ENCODE peak calls at places on chromosomes 12 and 14, in seven cellular contexts. U is IMR-90; H is A673; R is lower lobe of right lung; F is naive thymus-derived CD4-positive, alpha-beta T cell; M is pancreas; G is fibroblast of lung. B is an unnamed sample. For H3K4me1 and H3K27me3, the result is how much of the 10 kb centered on the place peaks cover.

GRCh38 chr12:91019455-91019854 is 14.7 kb upstream of the EPYC start:
- DNase-seq in G (no peak), M (no peak), U (no peak), F (no peak), R (no peak), H (no peak), B (no peak)

GRCh38 chr12:751192-751827 is 1.1 kb upstream of the WNK1 start:
- DNase-seq in F (peak), U (peak), M (peak), H (peak), G (peak), R (peak), B (peak)

GRCh38 chr12:11601647-11602046 is 47.8 kb upstream of the ETV6 start:
- DNase-seq in H (no peak), M (no peak), R (no peak), U (no peak), F (no peak), G (no peak), B (no peak)

GRCh38 chr12:71780207-71780822 is 25.7 kb downstream of the RAB21 start:
- DNase-seq in U (peak), R (no peak), M (no peak), F (no peak), G (peak), H (peak), B (no peak)

GRCh38 chr14:95217391-95217900 is 60.1 kb upstream of the DICER1 start:
- DNase-seq in M (no peak), F (no peak), R (no peak), U (no peak), G (peak), H (no peak), B (no peak)

GRCh38 chr12:76276499-76277151 is 71.6 kb downstream of the BBS10 start:
- DNase-seq in R (no peak), U (no peak), F (no peak), H (no peak), G (peak), M (no peak), B (no peak)

GRCh38 chr12:12529783-12530421 is 32.8 kb downstream of the DUSP16 start:
- DNase-seq in U (no peak), R (no peak), G (no peak), F (no peak), H (no peak), M (no peak), B (no peak)

GRCh38 chr12:41407240-41407799 is 219.2 kb downstream of the PDZRN4 start:
- DNase-seq in H (no peak), R (no peak), G (no peak), M (no peak), U (no peak), F (no peak), B (no peak)

GRCh38 chr14:59398841-59399240 is 66.3 kb downstream of the GPR135 start:
- DNase-seq in F (no peak), R (no peak), H (no peak), G (no peak), M (no peak), U (no peak), B (no peak)

GRCh38 chr12:100987552-100988277 is 193.1 kb downstream of the ANO4 start:
- DNase-seq in R (no peak), U (peak), H (peak), M (no peak), G (peak), F (no peak), B (no peak)

GRCh38 chr14:66698503-66698902 is 190.6 kb downstream of the GPHN start:
- DNase-seq in F (no peak), G (no peak), U (no peak), R (no peak), M (no peak), H (no peak), B (no peak)

GRCh38 chr14:104546021-104546491 is 33.5 kb upstream of the C14orf180 start:
- DNase-seq in F (no peak), R (peak), U (no peak), G (no peak), M (no peak), H (no peak), B (no peak)

GRCh38 chr12:112107728-112108447 is 695 bp downstream of the NAA25 start:
- DNase-seq in H (peak), U (no peak), M (no peak), G (peak), R (peak), F (peak), B (no peak)

GRCh38 chr12:51448618-51449256 is 24.1 kb downstream of the SLC4A8 start:
- DNase-seq in F (no peak), R (no peak), M (no peak), U (no peak), G (no peak), H (no peak), B (no peak)

GRCh38 chr14:64645220-64645891 is 58.9 kb upstream of the PLEKHG3 start:
- DNase-seq in U (peak), R (no peak), F (no peak), H (peak), G (peak), M (no peak), B (no peak)

GRCh38 chr12:7486512-7486911 is 17.1 kb downstream of the CD163 start:
- DNase-seq in R (no peak), U (no peak), H (no peak), M (no peak), G (no peak), F (no peak), B (no peak)

GRCh38 chr12:20527396-20528154 is 159.2 kb downstream of the PDE3A start:
- DNase-seq in R (no peak), F (no peak), U (peak), M (no peak), H (no peak), G (peak), B (no peak)

GRCh38 chr14:77256694-77257093 is 14.3 kb downstream of the NGB start:
- DNase-seq in H (no peak), R (peak), U (no peak), G (no peak), F (no peak), M (peak), B (no peak)

GRCh38 chr12:119069029-119069731 is 87.8 kb downstream of the SRRM4 start:
- DNase-seq in F (no peak), G (no peak), H (no peak), R (no peak), U (no peak), M (no peak), B (no peak)

GRCh38 chr12:92206596-92206995 is 61.0 kb upstream of the BTG1 start:
- DNase-seq in F (no peak), G (no peak), R (no peak), H (peak), M (no peak), U (no peak), B (no peak)

GRCh38 chr12:52349196-52349595 is 18.1 kb downstream of the KRT85 start:
- DNase-seq in F (no peak), H (no peak), U (peak), R (no peak), G (peak), M (no peak), B (no peak)

DNA sequence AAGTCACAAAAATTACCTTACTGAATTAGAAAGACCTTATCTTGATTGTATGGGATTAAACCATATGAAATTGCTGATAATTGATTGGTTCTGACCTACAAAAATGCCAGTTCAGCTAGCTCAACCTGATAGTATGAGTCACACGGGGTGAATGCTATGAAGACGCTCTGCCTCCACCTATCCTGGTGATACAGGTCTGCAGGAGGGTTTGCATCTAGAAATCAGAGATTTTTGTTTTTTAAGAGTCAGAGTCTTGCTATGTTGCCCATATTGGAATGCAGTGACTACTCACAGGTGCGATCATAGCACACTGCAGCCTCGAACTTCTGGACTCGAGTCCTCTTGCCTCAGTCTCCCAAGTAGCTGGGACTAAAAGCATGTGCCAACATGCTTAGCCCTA is 120.4 kb downstream of the HMGA2 start:
- DNase-seq in H (no peak), U (no peak), G (no peak), R (no peak), M (no peak), F (no peak), B (no peak)
- H3K4me1 ChIP-seq in H (half or more), U (under half), G (under half), R (under half), M (under half), F (under half), B (under half)

GRCh38 chr12:115570271-115570777 is 707.2 kb downstream of the MED13L start:
- DNase-seq in M (no peak), R (no peak), U (peak), H (no peak), F (no peak), G (peak), B (no peak)

GRCh38 chr12:115571446-115571845 is 706.0 kb downstream of the MED13L start:
- DNase-seq in M (no peak), H (no peak), G (no peak), R (no peak), F (no peak), U (no peak), B (no peak)

GRCh38 chr12:115572440-115572839 is 705.1 kb downstream of the MED13L start:
- DNase-seq in M (no peak), U (peak), R (no peak), G (no peak), H (no peak), F (no peak), B (no peak)

GRCh38 chr12:115571027-115571426 is 706.5 kb downstream of the MED13L start:
- DNase-seq in G (no peak), M (no peak), F (no peak), R (no peak), U (no peak), H (no peak), B (no peak)

GRCh38 chr12:115569694-115570093 is 707.8 kb downstream of the MED13L start:
- DNase-seq in F (no peak), G (peak), M (no peak), U (no peak), H (no peak), R (no peak), B (no peak)
- H3K4me3 ChIP-seq in F (no peak), G (no peak), M (no peak), U (no peak), H (no peak), R (no peak), B (no peak)

GRCh38 chr12:53987748-53988147 is 2.8 kb downstream of the HOXC10 start:
- DNase-seq in F (no peak), U (no peak), G (no peak), R (no peak), M (no peak), H (no peak), B (no peak)
- H3K27me3 ChIP-seq in F (half or more), U (half or more), G (half or more), R (half or more), M (half or more), H (under half), B (half or more)

DNA sequence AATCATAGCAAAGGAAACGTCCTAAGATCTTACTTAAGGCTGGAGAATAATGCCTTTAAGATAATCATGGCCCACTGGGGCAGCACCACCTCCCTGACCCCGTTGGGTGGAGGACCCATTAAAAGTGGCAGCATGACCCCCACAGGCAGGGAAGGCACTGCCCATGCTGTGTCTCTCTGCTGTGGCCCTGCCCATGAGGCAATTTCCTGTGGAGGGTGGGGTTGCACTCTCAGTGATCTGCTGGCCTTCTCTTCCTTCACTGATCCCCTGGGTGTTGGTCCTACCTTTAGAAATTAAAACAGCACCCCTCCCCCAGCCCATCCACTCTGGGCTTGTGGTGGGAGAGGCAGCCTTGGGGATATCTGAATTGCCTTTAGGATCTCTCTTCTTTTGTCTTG is 17.3 kb downstream of the KLRK1 start:
- DNase-seq in M (no peak), F (no peak), G (no peak), U (no peak), R (no peak), H (no peak), B (no peak)
- H3K4me1 ChIP-seq in M (under half), F (half or more), G (under half), U (under half), R (under half), H (under half), B (under half)

GRCh38 chr12:49208146-49208545 is 19.3 kb upstream of the TUBA1A start:
- DNase-seq in F (no peak), G (no peak), R (no peak), M (no peak), H (no peak), U (no peak), B (no peak)

GRCh38 chr12:49208661-49209060 is 19.8 kb upstream of the TUBA1A start:
- DNase-seq in F (no peak), U (no peak), G (no peak), H (no peak), R (no peak), M (no peak), B (no peak)

GRCh38 chr12:49201595-49202295 is 12.9 kb upstream of the TUBA1A start:
- DNase-seq in U (peak), F (no peak), G (peak), M (no peak), R (no peak), H (peak), B (no peak)

GRCh38 chr12:49200882-49201594 is 12.2 kb upstream of the TUBA1A start:
- DNase-seq in G (peak), M (no peak), H (peak), U (peak), R (no peak), F (no peak), B (no peak)

DNA sequence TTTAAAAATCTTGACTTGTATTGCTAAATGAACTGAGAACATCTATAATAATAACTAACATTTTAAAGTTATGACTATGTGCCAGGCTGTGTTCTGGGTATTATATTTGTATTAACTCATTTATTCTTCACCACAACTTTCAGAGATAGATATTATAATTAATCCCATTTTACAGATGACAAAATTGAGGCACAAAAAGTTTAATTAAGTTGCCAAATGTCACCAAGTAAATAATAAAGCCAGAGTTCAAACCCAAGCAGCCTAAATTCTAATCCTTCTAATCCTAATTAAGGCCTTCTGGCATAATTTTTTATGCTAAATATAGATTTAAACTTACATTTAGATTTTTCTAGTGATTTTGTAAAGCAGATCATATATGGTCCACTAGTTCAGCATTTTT is 17.5 kb upstream of the TUBA1A start:
- DNase-seq in H (no peak), G (no peak), M (no peak), F (no peak), U (no peak), R (no peak), B (no peak)
- H3K4me3 ChIP-seq in H (no peak), G (no peak), M (no peak), F (no peak), U (no peak), R (no peak), B (no peak)

GRCh38 chr12:57614948-57615500 is 3.8 kb downstream of the ARHGEF25 start:
- DNase-seq in F (no peak), R (no peak), M (no peak), G (no peak), H (no peak), U (no peak), B (no peak)
- H3K27me3 ChIP-seq in F (under half), R (under half), M (under half), G (under half), H (under half), U (under half), B (under half)

GRCh38 chr14:74616507-74616906 is 4.5 kb upstream of the LTBP2 start:
- DNase-seq in M (no peak), R (no peak), U (peak), H (peak), F (no peak), G (peak), B (no peak)
- H3K4me1 ChIP-seq in M (under half), R (half or more), U (under half), H (under half), F (under half), G (half or more), B (under half)

GRCh38 chr14:23929822-23930294 is 23.7 kb upstream of the DHRS4 start:
- DNase-seq in F (peak), R (peak), M (no peak), G (peak), U (peak), H (peak), B (peak)

GRCh38 chr14:23922545-23922944 is 31.0 kb upstream of the DHRS4 start:
- DNase-seq in U (no peak), M (no peak), G (no peak), R (no peak), F (no peak), H (no peak), B (no peak)

GRCh38 chr14:23926543-23926942 is 27.0 kb upstream of the DHRS4 start:
- DNase-seq in M (no peak), U (no peak), R (no peak), H (no peak), F (no peak), G (no peak), B (no peak)

GRCh38 chr14:23929131-23929530 is 24.4 kb upstream of the DHRS4 start:
- DNase-seq in M (no peak), H (peak), F (no peak), G (no peak), R (no peak), U (no peak), B (no peak)

DNA sequence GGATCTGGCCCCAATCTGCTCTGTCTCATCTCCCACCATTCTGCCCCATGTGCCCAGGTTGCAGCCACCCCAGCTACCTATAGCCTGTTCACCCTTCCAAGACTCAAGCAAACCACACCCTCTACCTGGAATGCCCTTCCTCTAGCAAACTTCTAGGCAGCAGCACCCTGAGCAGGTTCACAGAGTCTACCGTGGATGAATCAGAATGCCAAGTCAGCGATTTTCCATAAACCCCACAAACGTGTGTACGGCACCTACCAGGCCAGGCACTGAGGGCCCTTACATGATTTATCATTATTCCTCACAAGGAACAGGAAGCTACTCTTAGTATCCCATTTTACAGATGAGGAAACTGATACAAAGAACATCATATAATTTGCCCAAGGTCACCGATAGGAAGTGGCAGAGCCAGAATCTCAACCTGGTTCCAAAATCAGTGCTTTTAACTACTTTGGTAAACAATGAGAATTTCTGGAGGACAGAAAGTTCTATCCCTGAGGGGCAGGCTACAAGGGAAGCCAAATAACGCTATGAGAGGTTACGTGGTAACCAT is 28.0 kb upstream of the DHRS4 start:
- DNase-seq in F (no peak), H (no peak), U (no peak), R (no peak), G (no peak), M (no peak), B (no peak)
- H3K4me3 ChIP-seq in F (no peak), H (no peak), U (no peak), R (no peak), G (no peak), M (no peak), B (no peak)

GRCh38 chr14:70193396-70193795 is 4.6 kb upstream of the SLC8A3 start:
- DNase-seq in R (no peak), G (no peak), U (no peak), M (no peak), H (no peak), F (no peak), B (no peak)

GRCh38 chr14:70190156-70190555 is 1.4 kb upstream of the SLC8A3 start:
- DNase-seq in F (no peak), G (no peak), H (no peak), R (no peak), U (no peak), M (no peak), B (no peak)

GRCh38 chr14:70189678-70190077 is 927 bp upstream of the SLC8A3 start:
- DNase-seq in U (no peak), F (no peak), G (no peak), M (no peak), R (no peak), H (no peak), B (no peak)

GRCh38 chr14:70188608-70189540 is at the start of gene SLC8A3:
- DNase-seq in G (peak), R (no peak), U (peak), H (peak), M (peak), F (peak), B (no peak)

DNA sequence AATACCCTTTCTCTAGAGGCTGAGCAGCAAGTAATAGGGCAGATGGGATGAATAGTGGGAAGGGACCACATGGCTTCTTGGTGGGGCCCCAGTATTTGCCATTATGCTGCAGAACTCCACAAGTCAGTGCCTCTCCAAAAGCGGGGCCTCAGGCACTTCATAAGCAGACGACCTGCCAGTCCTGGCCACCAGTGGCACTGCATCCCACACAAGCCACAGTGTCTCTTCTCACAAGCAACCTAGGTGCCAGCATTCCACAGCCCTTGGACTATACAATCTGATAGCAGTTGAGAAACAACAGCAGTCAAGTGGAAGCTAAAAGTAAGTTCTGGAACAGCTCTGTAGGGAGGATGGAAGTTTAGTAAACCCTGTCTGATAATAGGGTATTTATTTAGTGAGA is 4.2 kb upstream of the SLC8A3 start:
- DNase-seq in H (no peak), R (no peak), F (no peak), M (no peak), U (no peak), G (no peak), B (no peak)
- H3K27me3 ChIP-seq in H (half or more), R (under half), F (under half), M (under half), U (under half), G (under half), B (under half)

B was measured in effector memory CD4-positive, alpha-beta T cell.